ENCODE peak calls at places on chromosomes 16 and 17, in seven cellular contexts. I, A, P, H, S, T and Q are unnamed samples.

GRCh38 chr17:6708357-6708961 is 4.7 kb downstream of the SLC13A5 start:
- ATAC-seq in I (no peak), A (no peak), P (no peak), H (no peak), S (no peak), T (no peak), Q (no peak)

GRCh38 chr16:29825145-29826044 is 5.1 kb downstream of the MVP start:
- ATAC-seq in I (peak; percentile 69), A (no peak), P (peak; percentile 79), H (peak; percentile 11), S (peak; percentile 22), T (peak; percentile 37), Q (peak; percentile 66)

GRCh38 chr17:65438708-65439294 is 122.6 kb downstream of the AXIN2 start:
- ATAC-seq in I (no peak), A (no peak), P (no peak), H (no peak), S (no peak), T (no peak), Q (no peak)

GRCh38 chr17:80097307-80097630 is 4.1 kb upstream of the GAA start:
- ATAC-seq in I (no peak), A (no peak), P (no peak), H (no peak), S (no peak), T (no peak), Q (no peak)

GRCh38 chr17:72804949-72805348 is 287.5 kb downstream of the SLC39A11 start:
- ATAC-seq in I (no peak), A (no peak), P (no peak), H (no peak), S (no peak), T (no peak), Q (no peak)

GRCh38 chr17:57073626-57074025 is 11.4 kb upstream of the AKAP1 start:
- ATAC-seq in I (no peak), A (no peak), P (no peak), H (no peak), S (no peak), T (no peak), Q (no peak)

GRCh38 chr16:14418795-14419225 is 211.2 kb downstream of the PARN start:
- ATAC-seq in I (peak; percentile 95), A (no peak), P (peak; percentile 78), H (no peak), S (no peak), T (peak; percentile 54), Q (peak; percentile 63)

GRCh38 chr16:80265624-80266306 is 275.0 kb upstream of the DYNLRB2 start:
- ATAC-seq in I (no peak), A (no peak), P (no peak), H (no peak), S (no peak), T (no peak), Q (no peak)

GRCh38 chr16:67111951-67112444 is 2.3 kb downstream of the PHAF1 start:
- ATAC-seq in I (no peak), A (no peak), P (no peak), H (no peak), S (no peak), T (no peak), Q (no peak)

GRCh38 chr16:4207683-4208528 is 34.0 kb downstream of the SRL start:
- ATAC-seq in I (peak; percentile 16), A (no peak), P (no peak), H (no peak), S (no peak), T (peak; percentile 50), Q (no peak)

GRCh38 chr16:3591436-3591803 is 14.2 kb upstream of the NLRC3 start:
- ATAC-seq in I (peak; percentile 58), A (no peak), P (no peak), H (no peak), S (no peak), T (no peak), Q (no peak)

GRCh38 chr17:9509236-9509813 is 66.3 kb downstream of the STX8 start:
- ATAC-seq in I (no peak), A (no peak), P (no peak), H (no peak), S (no peak), T (no peak), Q (no peak)

GRCh38 chr16:89315791-89316581 is 98.5 kb downstream of the ZNF778 start:
- ATAC-seq in I (peak; percentile 62), A (peak; percentile 91), P (peak; percentile 35), H (peak; percentile 71), S (peak; percentile 87), T (no peak), Q (peak; percentile 56)

GRCh38 chr17:5825717-5826330 is 241.5 kb upstream of the NLRP1 start:
- ATAC-seq in I (no peak), A (no peak), P (no peak), H (peak; percentile 18), S (no peak), T (no peak), Q (no peak)

GRCh38 chr17:47914296-47914948 is 18.4 kb downstream of the SP2 start:
- ATAC-seq in I (peak; percentile 81), A (no peak), P (no peak), H (no peak), S (no peak), T (peak; percentile 54), Q (no peak)

GRCh38 chr17:47917581-47917980 is 21.5 kb downstream of the SP2 start:
- ATAC-seq in I (no peak), A (no peak), P (no peak), H (no peak), S (no peak), T (no peak), Q (no peak)

GRCh38 chr17:47916489-47917208 is 20.6 kb downstream of the SP2 start:
- ATAC-seq in I (no peak), A (no peak), P (peak; percentile 40), H (no peak), S (no peak), T (no peak), Q (no peak)

GRCh38 chr17:47918003-47918402 is 22.0 kb downstream of the SP2 start:
- ATAC-seq in I (no peak), A (no peak), P (no peak), H (no peak), S (no peak), T (no peak), Q (no peak)

DNA sequence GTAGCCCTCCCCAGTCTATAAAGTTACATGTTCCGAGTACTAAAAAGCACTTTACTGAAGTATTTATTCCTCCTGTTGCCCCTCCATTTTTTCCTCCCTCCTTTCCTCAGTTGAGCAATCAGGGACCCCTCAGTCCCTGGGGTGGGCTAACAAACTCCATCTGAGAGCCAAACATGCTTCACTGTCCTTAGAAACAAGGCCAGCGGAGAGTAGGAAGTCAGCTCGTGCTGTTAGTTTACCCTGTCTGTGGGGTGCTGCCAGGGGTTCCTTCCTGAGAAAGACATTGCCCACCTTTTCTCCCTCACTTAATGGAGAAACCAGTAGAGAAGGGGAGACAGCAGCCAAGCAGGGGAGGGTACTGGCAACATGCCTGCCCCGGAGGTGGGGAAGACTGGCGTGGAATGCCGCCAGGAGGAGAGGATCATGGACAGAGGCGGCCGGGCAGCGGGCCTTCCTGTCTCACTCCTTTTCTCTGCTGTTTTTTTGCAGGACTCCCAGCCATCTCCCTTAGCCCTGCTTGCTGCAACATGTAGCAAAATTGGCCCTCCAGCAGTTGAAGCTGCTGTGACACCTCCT is 19.7 kb downstream of the SP2 start:
- ATAC-seq in I (peak; percentile 57), A (no peak), P (peak; percentile 50), H (no peak), S (no peak), T (no peak), Q (no peak)
- H3K36me3 ChIP-seq in I (peaks cover 3% of the 10 kb centered on the region), A (no peaks in the 10 kb centered on the region), P (no peaks in the 10 kb centered on the region), H (no peaks in the 10 kb centered on the region), S (peaks cover 27% of the 10 kb centered on the region), T (no peaks in the 10 kb centered on the region), Q (peaks cover 27% of the 10 kb centered on the region)

DNA sequence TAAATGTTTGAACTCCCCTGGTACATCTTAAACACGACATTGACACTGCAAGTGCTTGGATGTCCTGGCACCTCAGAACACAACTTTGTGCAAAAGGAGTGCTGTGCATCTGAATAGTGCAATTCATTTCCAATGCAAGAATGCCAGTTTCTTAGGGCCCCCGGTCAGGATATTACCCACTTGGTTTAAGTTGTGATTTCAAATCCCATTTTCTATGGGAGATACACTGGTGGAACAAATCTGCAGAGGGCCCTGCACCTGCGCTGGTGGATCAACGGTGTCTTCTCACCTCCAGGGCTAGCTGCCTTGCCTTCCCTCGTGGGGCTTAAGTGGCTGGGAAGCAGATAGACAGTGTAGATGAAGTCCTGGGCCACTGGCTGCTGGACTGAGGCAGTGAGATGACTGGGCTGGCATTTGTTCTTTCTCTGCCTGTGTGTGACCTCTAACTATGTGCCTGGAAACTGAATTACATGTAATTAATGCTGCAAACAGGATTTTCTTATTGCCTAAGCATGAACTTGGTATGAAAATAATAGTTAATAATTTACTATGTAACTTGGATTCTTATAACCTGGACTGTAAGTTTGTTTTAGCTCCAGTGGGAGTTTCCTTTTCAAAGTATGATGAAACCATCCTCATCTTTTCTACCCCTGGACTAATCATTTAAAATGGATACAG is 20.9 kb downstream of the HAPSTR1 start:
- ATAC-seq in I (peak; percentile 59), A (peak; percentile 15), P (no peak), H (no peak), S (no peak), T (peak; percentile 49), Q (no peak)
- H3K36me3 ChIP-seq in I (no peaks in the 10 kb centered on the region), A (no peaks in the 10 kb centered on the region), P (peaks cover 1% of the 10 kb centered on the region), H (peaks cover 79% of the 10 kb centered on the region), S (peaks cover 59% of the 10 kb centered on the region), T (peaks cover 5% of the 10 kb centered on the region), Q (no peaks in the 10 kb centered on the region)

GRCh38 chr16:11903906-11904305 is 11.8 kb downstream of the GSPT1 start:
- ATAC-seq in I (no peak), A (no peak), P (no peak), H (no peak), S (no peak), T (no peak), Q (no peak)

GRCh38 chr16:11896776-11897175 is 19.0 kb downstream of the GSPT1 start:
- ATAC-seq in I (no peak), A (no peak), P (no peak), H (no peak), S (no peak), T (peak; percentile 43), Q (no peak)

GRCh38 chr16:11901091-11901490 is 14.7 kb downstream of the GSPT1 start:
- ATAC-seq in I (no peak), A (no peak), P (no peak), H (peak; percentile 54), S (no peak), T (no peak), Q (no peak)
- H3K36me3 ChIP-seq in I (no peaks in the 10 kb centered on the region), A (peaks cover 4% of the 10 kb centered on the region), P (no peaks in the 10 kb centered on the region), H (peaks cover 51% of the 10 kb centered on the region), S (peaks cover 29% of the 10 kb centered on the region), T (no peaks in the 10 kb centered on the region), Q (peaks cover 14% of the 10 kb centered on the region)

GRCh38 chr16:55700067-55700466 is 44.3 kb downstream of the SLC6A2 start:
- ATAC-seq in I (no peak), A (no peak), P (no peak), H (no peak), S (no peak), T (no peak), Q (no peak)

GRCh38 chr16:55699616-55700015 is 43.8 kb downstream of the SLC6A2 start:
- ATAC-seq in I (no peak), A (no peak), P (no peak), H (no peak), S (no peak), T (no peak), Q (no peak)

GRCh38 chr16:55700961-55701360 is 45.2 kb downstream of the SLC6A2 start:
- ATAC-seq in I (no peak), A (no peak), P (no peak), H (peak; percentile 16), S (no peak), T (no peak), Q (no peak)

GRCh38 chr16:55703003-55704001 is 47.5 kb downstream of the SLC6A2 start:
- ATAC-seq in I (no peak), A (no peak), P (no peak), H (peak; percentile 35), S (no peak), T (no peak), Q (no peak)

GRCh38 chr16:55701442-55702319 is 45.9 kb downstream of the SLC6A2 start:
- ATAC-seq in I (peak; percentile 64), A (peak; percentile 49), P (peak; percentile 50), H (peak; percentile 61), S (no peak), T (peak; percentile 82), Q (peak; percentile 56)
- H3K36me3 ChIP-seq in I (no peaks in the 10 kb centered on the region), A (no peaks in the 10 kb centered on the region), P (no peaks in the 10 kb centered on the region), H (no peaks in the 10 kb centered on the region), S (no peaks in the 10 kb centered on the region), T (no peaks in the 10 kb centered on the region), Q (no peaks in the 10 kb centered on the region)